ENCODE peak calls at places on chromosomes 6 and 20, in five cellular contexts. M is A549, G is body of pancreas, T is gastrocnemius medialis, D is heart left ventricle. W is an unnamed sample.

GRCh38 chr6:115796061-115796460 is 264.6 kb downstream of the FRK start:
- DNase-seq in M (no peak), G (no peak), T (no peak), D (no peak), W (no peak)

GRCh38 chr6:151413372-151414145 is 22.2 kb upstream of the ZBTB2 start:
- DNase-seq in G (no peak), D (no peak), M (no peak), T (no peak), W (no peak)

GRCh38 chr20:13274311-13274965 is 53.4 kb downstream of the ISM1 start:
- DNase-seq in T (no peak), D (no peak), M (no peak), G (no peak), W (no peak)

GRCh38 chr6:12420626-12421025 is 130.5 kb downstream of the EDN1 start:
- DNase-seq in G (no peak), D (no peak), M (peak; percentile 33), T (no peak), W (peak; percentile 6)

GRCh38 chr6:72761767-72762166 is 139.9 kb downstream of the KCNQ5 start:
- DNase-seq in M (no peak), G (no peak), T (no peak), D (no peak), W (no peak)

GRCh38 chr20:43750774-43751166 is 24.0 kb upstream of the GTSF1L start:
- DNase-seq in G (no peak), M (no peak), D (no peak), T (no peak), W (no peak)

GRCh38 chr6:47810885-47811284 is 29.1 kb downstream of the OPN5 start:
- DNase-seq in T (no peak), D (no peak), M (peak; percentile 2), G (no peak), W (no peak)

GRCh38 chr20:40997116-40997515 is 31.5 kb upstream of the TOP1 start:
- DNase-seq in G (no peak), T (no peak), M (no peak), D (no peak), W (no peak)

GRCh38 chr20:371755-372542 is 8.6 kb upstream of the TRIB3 start:
- DNase-seq in D (peak; percentile 75), M (peak; percentile 96), T (peak; percentile 48), G (peak; percentile 85), W (peak; percentile 73)
- TF ChIP-seq POLR2A in D (no peak), M (no peak), T (no peak), G (no peak), W (no peak)

GRCh38 chr20:11917663-11918062 is at the start of gene BTBD3:
- DNase-seq in M (no peak), G (peak; percentile 90), T (peak; percentile 19), D (peak; percentile 67), W (no peak)
- TF ChIP-seq POLR2A in M (no peak), G (peak; percentile 98), T (no peak), D (no peak), W (no peak)

DNA sequence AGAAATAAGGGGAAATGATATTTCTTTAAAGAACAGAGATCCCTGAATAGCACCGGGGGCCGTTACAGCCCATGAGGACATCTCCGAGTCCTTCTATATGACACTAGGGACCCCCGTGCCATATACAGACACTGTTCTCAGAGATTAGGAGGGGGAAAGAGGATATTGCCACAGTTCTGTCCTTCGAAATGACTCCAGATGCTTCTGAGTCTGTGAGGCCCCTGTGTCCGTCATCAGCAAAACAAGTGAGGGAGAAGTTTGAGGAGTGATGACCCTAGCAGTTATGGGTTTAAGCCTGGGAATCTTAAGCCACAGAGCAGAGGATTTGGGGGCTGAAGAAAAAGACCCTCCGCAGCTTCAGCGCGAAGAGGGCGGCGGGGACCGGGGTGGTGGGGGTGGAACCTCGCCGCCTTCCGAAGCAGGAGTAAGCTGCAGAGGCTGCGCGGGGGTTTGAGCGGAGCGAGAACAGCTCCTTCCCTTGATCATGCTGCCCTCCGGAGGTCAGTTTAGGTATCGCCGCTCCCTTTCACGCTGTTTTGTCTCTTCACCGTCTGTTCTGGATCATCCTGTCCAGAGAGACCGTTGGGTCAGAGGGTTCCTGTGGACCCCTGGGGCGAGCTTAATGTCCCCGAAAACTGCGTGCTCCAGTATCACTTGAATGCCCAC is 23.6 kb downstream of the VPS52 start:
- DNase-seq in M (peak; percentile 79), T (peak; percentile 74), G (peak; percentile 90), D (peak; percentile 93), W (no peak)
- TF ChIP-seq POLR2A in M (no peak), T (no peak), G (no peak), D (no peak), W (no peak)

GRCh38 chr20:50353289-50353961 is 156.8 kb upstream of the PTPN1 start:
- DNase-seq in D (peak; percentile 75), T (no peak), M (no peak), G (no peak), W (no peak)
- TF ChIP-seq POLR2A in D (no peak), T (no peak), M (no peak), G (no peak), W (no peak)

DNA sequence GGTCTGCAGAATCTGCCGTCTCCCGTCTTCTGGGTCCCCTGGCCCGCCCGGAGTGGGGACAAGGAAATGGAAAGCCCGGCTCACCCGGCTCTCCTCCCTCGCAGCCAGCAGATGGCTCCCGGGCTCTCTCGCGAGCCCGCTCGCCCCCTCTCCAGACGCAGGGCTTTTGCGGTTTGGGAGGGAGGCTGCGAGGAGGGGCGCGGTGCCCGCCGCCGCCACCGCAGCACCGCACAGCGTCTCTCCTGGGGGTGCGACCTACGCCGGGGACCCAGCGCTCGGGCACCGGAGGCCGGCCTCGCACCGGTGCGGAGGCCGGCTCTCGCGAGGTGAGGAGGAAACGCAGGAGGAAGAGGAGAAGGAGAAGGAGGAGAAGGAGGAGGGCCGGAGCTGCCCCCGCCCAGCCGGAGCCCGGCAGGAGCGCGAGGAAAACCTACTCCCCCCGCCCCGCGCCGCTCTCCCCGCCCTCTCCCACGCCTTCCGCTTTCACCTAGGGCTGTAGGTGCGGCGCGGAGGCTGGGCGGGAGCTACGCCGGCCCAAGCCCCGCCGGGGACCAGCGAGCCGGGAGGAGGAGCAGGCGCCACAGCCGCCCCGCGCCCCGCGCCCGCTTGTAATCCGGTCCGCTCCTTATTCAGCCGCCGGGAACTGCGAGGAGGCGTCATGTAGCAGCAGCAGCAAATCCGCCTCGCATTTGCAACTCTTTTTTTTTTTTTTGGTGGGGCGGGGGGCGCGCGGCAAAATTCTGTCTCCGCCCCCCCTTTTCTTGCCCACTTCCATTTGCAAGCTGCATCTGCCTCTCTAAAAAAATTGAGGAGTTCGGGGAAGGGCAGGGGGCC is at the start of gene CARMIL1:
- DNase-seq in G (peak; percentile 94), D (peak; percentile 89), T (peak; percentile 36), M (peak; percentile 79), W (peak; percentile 83)
- TF ChIP-seq POLR2A in G (peak; percentile 79), D (no peak), T (no peak), M (peak; percentile 33), W (peak; percentile 62)

GRCh38 chr6:13915566-13916229 is 9.1 kb upstream of the RNF182 start:
- DNase-seq in G (no peak), T (no peak), D (no peak), M (no peak), W (no peak)
- TF ChIP-seq POLR2A in G (no peak), T (no peak), D (no peak), M (no peak), W (no peak)

GRCh38 chr6:16146527-16146955 is 17.7 kb downstream of the MYLIP start:
- DNase-seq in G (peak; percentile 32), D (no peak), M (no peak), T (peak; percentile 60), W (no peak)

GRCh38 chr6:16141514-16141913 is 12.6 kb downstream of the MYLIP start:
- DNase-seq in D (no peak), M (no peak), T (no peak), G (no peak), W (no peak)

GRCh38 chr6:16146028-16146427 is 17.1 kb downstream of the MYLIP start:
- DNase-seq in M (no peak), T (no peak), G (no peak), D (no peak), W (no peak)

GRCh38 chr6:16148498-16148897 is 19.6 kb downstream of the MYLIP start:
- DNase-seq in M (peak; percentile 26), T (no peak), D (no peak), G (peak; percentile 77), W (no peak)

DNA sequence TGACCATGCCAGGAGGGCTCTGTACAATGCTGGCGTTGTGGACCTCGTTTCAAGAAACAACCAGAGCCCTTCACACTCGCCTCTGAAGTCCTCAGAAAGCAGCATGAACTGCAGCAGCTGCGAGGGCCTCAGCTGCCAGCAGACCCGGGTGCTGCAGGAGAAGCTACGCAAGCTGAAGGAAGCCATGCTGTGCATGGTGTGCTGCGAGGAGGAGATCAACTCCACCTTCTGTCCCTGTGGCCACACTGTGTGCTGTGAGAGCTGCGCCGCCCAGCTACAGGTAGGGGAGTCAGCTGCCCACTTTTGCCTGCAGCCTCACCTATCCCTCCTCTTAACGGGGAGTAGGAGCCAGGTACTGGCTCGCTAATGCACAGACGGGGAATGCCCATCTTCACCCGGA is 16.2 kb downstream of the MYLIP start:
- DNase-seq in G (no peak), M (no peak), T (no peak), D (no peak), W (no peak)
- TF ChIP-seq POLR2A in G (no peak), M (no peak), T (no peak), D (no peak), W (no peak)

GRCh38 chr20:57559286-57559627 is 1.7 kb upstream of the PCK1 start:
- DNase-seq in T (no peak), M (no peak), G (no peak), D (no peak), W (no peak)

GRCh38 chr20:57559658-57560553 is 1.0 kb upstream of the PCK1 start:
- DNase-seq in M (no peak), D (no peak), G (no peak), T (no peak), W (no peak)

GRCh38 chr20:57558614-57559285 is 2.2 kb upstream of the PCK1 start:
- DNase-seq in M (no peak), T (no peak), D (no peak), G (no peak), W (no peak)

GRCh38 chr20:57561356-57562279 is 708 bp downstream of the PCK1 start:
- DNase-seq in T (no peak), D (no peak), M (no peak), G (no peak), W (no peak)

GRCh38 chr20:57560554-57561355 is at the start of gene PCK1:
- DNase-seq in M (peak; percentile 40), G (peak; percentile 82), D (peak; percentile 70), T (no peak), W (peak; percentile 30)
- TF ChIP-seq POLR2A in M (no peak), G (no peak), D (no peak), T (no peak), W (no peak)

DNA sequence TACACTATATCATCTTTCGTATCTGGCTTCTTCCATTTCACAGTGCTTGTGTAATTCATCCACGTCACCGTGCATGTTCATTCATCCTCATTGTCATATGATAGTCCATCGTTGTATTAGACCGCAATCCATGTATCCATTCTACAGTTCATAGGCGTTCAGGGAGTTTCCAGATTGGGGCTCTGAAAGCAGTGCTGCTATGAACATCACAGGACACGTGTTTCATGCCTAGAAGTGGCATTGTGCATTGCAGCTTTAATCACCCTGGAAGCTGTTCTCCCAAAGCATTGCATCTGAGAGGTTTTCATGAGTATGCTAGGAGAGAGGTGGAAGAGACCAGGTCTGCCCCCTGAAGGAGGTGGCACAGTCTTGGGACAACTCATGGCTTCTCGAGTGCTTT is 35.3 kb downstream of the BMP7 start:
- DNase-seq in G (no peak), T (no peak), M (no peak), D (no peak), W (no peak)
- TF ChIP-seq POLR2A in G (no peak), T (no peak), M (no peak), D (no peak), W (no peak)

W was measured in H54.